ENCODE peak calls at places on chromosomes 13 and 19, in nine cellular contexts. N is iris pigment epithelial cell; R is effector memory CD4-positive, alpha-beta T cell; B is HFFc6; D is NCI-H1105 treated with DMSO at 0.1 percent for 48 hours; G is small intestine; K is kidney tubule cell; I is A549; V is cerebellum. A is an unnamed sample.

GRCh38 chr19:12111176-12111575 is 29.0 kb downstream of the ZNF20 start:
- DNase-seq in N (no peak), R (no peak), B (no peak), D (no peak), G (no peak), K (peak), I (no peak), V (no peak), A (no peak)

GRCh38 chr13:66367356-66367755 is 862.8 kb downstream of the PCDH9 start:
- DNase-seq in N (peak), R (no peak), B (no peak), D (peak), G (no peak), K (no peak), I (no peak), V (no peak), A (no peak)

GRCh38 chr13:81697826-81698225 is 1356.9 kb upstream of the SPRY2 start:
- DNase-seq in N (no peak), R (no peak), B (no peak), D (no peak), G (no peak), K (no peak), I (no peak), V (no peak), A (no peak)

GRCh38 chr19:55585658-55586339 is 5.2 kb upstream of the ZNF579 start:
- DNase-seq in N (peak), R (peak), B (peak), D (peak), G (no peak), K (peak), I (peak), V (peak), A (peak)

GRCh38 chr19:2512523-2513431 is 36.9 kb downstream of the GADD45B start:
- DNase-seq in N (no peak), R (no peak), B (no peak), D (no peak), G (no peak), K (no peak), I (no peak), V (no peak), A (no peak)

GRCh38 chr13:97372929-97373328 is 61.0 kb upstream of the RAP2A start:
- DNase-seq in N (no peak), R (no peak), B (no peak), D (no peak), G (no peak), K (no peak), I (no peak), V (no peak), A (no peak)

GRCh38 chr19:45972081-45972943 is 1.4 kb downstream of the NOVA2 start:
- DNase-seq in N (no peak), R (no peak), B (no peak), D (no peak), G (no peak), K (no peak), I (no peak), V (no peak), A (no peak)

GRCh38 chr13:70792121-70792520 is 683.9 kb upstream of the KLHL1 start:
- DNase-seq in N (no peak), R (no peak), B (no peak), D (no peak), G (no peak), K (no peak), I (peak), V (no peak), A (peak)

GRCh38 chr13:27374650-27375049 is 49.8 kb upstream of the GTF3A start:
- DNase-seq in N (peak), R (peak), B (peak), D (peak), G (peak), K (peak), I (peak), V (peak), A (peak)

A was measured in HT-29.